ENCODE peak calls at places on chromosomes 13 and 19, in nine cellular contexts. J, H, C, F, K, R, Y, A and T are unnamed samples.

GRCh38 chr13:23709521-23709920 is 139.3 kb downstream of the TNFRSF19 start:
- DNase-seq in Y (no peak), F (no peak), C (no peak), J (no peak), H (no peak), K (no peak), A (no peak), R (peak; percentile 28), T (no peak)

GRCh38 chr19:46035546-46035945 is 5.3 kb downstream of the IGFL4 start:
- DNase-seq in H (no peak), F (no peak), Y (no peak), K (no peak), R (no peak), C (no peak), A (no peak), J (no peak), T (no peak)

GRCh38 chr13:40550130-40550529 is 116.3 kb downstream of the FOXO1 start:
- DNase-seq in Y (no peak), R (peak; percentile 49), F (peak; percentile 47), C (no peak), K (no peak), J (no peak), A (no peak), H (no peak), T (no peak)

GRCh38 chr13:43804461-43805070 is 17.8 kb upstream of the ENOX1 start:
- DNase-seq in A (peak; percentile 62), K (no peak), C (no peak), H (no peak), R (peak; percentile 81), F (no peak), Y (no peak), J (no peak), T (peak; percentile 66)

GRCh38 chr13:112806761-112807652 is 117.2 kb downstream of the ATP11A start:
- DNase-seq in F (peak; percentile 60), K (no peak), R (no peak), C (no peak), Y (no peak), J (no peak), A (no peak), H (no peak), T (no peak)

GRCh38 chr19:18438331-18439024 is 545 bp upstream of the ISYNA1 start:
- DNase-seq in A (no peak), F (no peak), H (no peak), Y (no peak), K (no peak), R (peak; percentile 94), J (no peak), C (peak; percentile 77), T (no peak)

GRCh38 chr13:22018297-22019210 is 347.7 kb downstream of the FGF9 start:
- DNase-seq in J (no peak), A (no peak), C (no peak), F (no peak), K (no peak), R (no peak), Y (no peak), H (no peak), T (no peak)

GRCh38 chr13:112134150-112135075 is 67.5 kb downstream of the SOX1 start:
- DNase-seq in Y (no peak), K (peak; percentile 43), R (no peak), C (no peak), H (no peak), A (no peak), F (peak; percentile 69), J (no peak), T (no peak)

GRCh38 chr13:113862191-113862765 is 1.6 kb downstream of the GAS6 start:
- DNase-seq in J (no peak), K (no peak), C (no peak), F (no peak), R (no peak), H (no peak), Y (no peak), A (no peak), T (no peak)

GRCh38 chr19:612941-613340 is 20.4 kb downstream of the POLRMT start:
- DNase-seq in A (no peak), C (no peak), Y (no peak), R (no peak), J (no peak), K (no peak), H (no peak), F (no peak), T (no peak)

GRCh38 chr19:2426661-2427322 is 594 bp downstream of the TIMM13 start:
- DNase-seq in J (no peak), K (peak; percentile 80), F (no peak), R (peak; percentile 34), A (peak; percentile 64), Y (no peak), C (peak; percentile 51), H (peak; percentile 50), T (peak; percentile 70)

GRCh38 chr13:60396783-60397692 is at the start of gene TDRD3:
- DNase-seq in C (peak; percentile 84), J (peak; percentile 80), H (peak; percentile 87), Y (peak; percentile 13), R (peak; percentile 87), F (peak; percentile 94), K (peak; percentile 93), A (peak; percentile 93), T (peak; percentile 94)

GRCh38 chr13:97758317-97758716 is 195.2 kb upstream of the IPO5 start:
- DNase-seq in A (no peak), K (no peak), R (no peak), C (no peak), J (peak; percentile 39), H (no peak), Y (no peak), F (no peak), T (no peak)

DNA sequence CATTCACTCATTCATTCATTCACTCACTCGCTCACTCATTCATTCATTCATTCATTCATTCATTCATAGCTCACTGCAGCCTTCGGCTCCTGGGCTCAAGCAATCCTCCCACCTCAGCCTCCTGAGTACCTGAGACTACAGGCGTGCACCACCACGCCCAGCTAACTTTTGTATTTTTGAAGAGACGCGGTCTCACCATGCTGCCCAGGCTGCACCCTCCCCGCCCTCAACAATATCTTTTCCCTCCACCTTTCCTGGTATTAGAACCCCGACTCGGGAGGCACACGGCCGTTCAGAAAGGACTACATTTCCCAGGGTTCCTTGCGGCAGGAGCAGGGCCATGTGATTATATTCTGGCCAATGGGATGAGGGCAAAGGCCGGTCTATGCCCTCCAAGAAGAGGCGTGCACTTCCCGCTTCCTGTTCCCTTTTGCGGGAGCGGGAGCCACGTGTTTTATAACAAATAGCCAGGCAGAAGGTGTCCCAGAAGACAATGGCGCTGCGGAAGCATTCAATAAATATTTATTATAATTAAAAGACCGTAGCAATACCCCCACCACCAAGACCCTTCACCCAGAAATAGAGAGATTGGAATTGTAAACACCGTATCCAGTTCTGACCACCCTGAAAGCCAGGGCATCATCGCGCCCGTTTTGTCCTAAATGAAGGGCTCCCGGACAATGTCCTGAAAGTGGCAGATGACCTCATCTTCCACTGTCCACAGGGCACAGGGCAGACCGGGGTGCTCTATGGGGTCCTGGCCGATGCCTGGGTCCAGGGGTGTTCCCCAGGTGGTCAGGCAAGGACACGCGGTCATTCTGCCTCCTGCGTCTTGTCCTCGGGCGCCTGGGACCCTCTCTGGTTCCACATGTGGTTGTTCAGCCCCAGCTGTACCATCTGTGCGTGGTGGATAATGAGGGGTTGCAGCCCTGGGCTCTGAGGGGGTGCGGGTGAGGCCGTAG is 15.8 kb downstream of the TICAM1 start:
- DNase-seq in R (peak; percentile 92), Y (peak; percentile 83), J (peak; percentile 92), K (peak; percentile 90), C (peak; percentile 78), H (peak; percentile 92), A (peak; percentile 92), F (no peak), T (peak; percentile 87)
- H3K4me3 ChIP-seq in R (peak overlapping the region; percentile 24), Y (peak overlapping the region; percentile 54), J (no peak overlapping the region), K (peak overlapping the region; percentile 35), C (no peak overlapping the region), H (peak overlapping the region; percentile 53), A (no peak overlapping the region), F (no peak overlapping the region), T (no peak overlapping the region)

GRCh38 chr19:13033244-13033643 is 38.0 kb downstream of the NFIX start:
- DNase-seq in J (no peak), F (no peak), K (no peak), H (no peak), A (peak; percentile 24), R (no peak), Y (no peak), C (no peak), T (no peak)
- TF ChIP-seq CTCF in J (no peak), F (no peak), K (peak; percentile 21), H (peak; percentile 16), A (peak; percentile 22), R (peak; percentile 31), Y (no peak), C (no peak), T (no peak)

GRCh38 chr19:56066152-56067023 is 54.7 kb downstream of the ZNF787 start:
- DNase-seq in K (peak; percentile 83), R (peak; percentile 33), F (no peak), H (peak; percentile 65), J (peak; percentile 33), Y (no peak), A (peak; percentile 44), C (peak; percentile 71), T (peak; percentile 59)
- H3K4me3 ChIP-seq in K (peak overlapping the region; percentile 24), R (peak overlapping the region; percentile 14), F (peak overlapping the region; percentile 11), H (peak overlapping the region; percentile 51), J (no peak overlapping the region), Y (peak overlapping the region; percentile 50), A (no peak overlapping the region), C (no peak overlapping the region), T (peak overlapping the region; percentile 44)

GRCh38 chr19:5137571-5138124 is 168.7 kb downstream of the KDM4B start:
- DNase-seq in Y (no peak), K (no peak), J (no peak), H (no peak), C (no peak), F (no peak), R (no peak), A (no peak), T (no peak)
- TF ChIP-seq CTCF in Y (no peak), K (no peak), J (no peak), H (peak; percentile 55), C (peak; percentile 20), F (no peak), R (peak; percentile 18), A (peak; percentile 8), T (no peak)

DNA sequence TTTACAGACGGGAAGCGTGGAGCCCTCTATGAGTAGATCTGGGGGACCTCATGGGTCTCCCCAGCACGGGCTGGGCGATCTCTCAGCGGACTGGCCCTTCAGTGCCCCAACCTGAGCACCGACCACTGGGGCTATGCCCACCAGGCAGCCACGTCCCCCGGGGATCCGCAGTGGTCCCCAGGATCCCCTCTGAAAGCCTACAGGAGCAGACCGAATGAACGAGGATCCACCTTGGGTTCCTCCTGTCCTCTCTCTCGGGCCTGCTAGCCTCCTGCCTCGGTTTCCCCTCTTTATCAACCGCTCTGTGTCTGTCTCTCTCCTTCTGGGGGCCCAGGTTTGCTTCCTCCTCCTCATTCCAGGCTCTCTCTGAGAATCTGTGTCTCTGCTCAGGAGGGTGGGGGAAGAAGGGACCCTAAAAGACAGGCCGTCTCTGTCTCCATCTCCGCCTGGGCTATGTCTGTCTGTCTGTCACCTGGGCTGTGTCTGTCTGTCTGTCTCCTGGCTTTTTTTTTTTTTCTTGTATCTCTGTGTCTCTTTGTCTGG is 2.0 kb upstream of the MEIS3 start:
- DNase-seq in Y (no peak), A (no peak), C (no peak), H (no peak), J (no peak), K (peak; percentile 55), R (no peak), F (no peak), T (no peak)
- H3K4me3 ChIP-seq in Y (no peak overlapping the region), A (no peak overlapping the region), C (no peak overlapping the region), H (no peak overlapping the region), J (no peak overlapping the region), K (no peak overlapping the region), R (no peak overlapping the region), F (no peak overlapping the region), T (no peak overlapping the region)